ENCODE peak calls at places on chromosomes 12 and 14, in six cellular contexts. One of them, this sample, is unnamed.

GRCh38 chr14:34029921-34030334 is 79.1 kb upstream of the EGLN3 start:
- DNase-seq in KG1: no peak
- DNase-seq in stimulated activated CD8-positive, alpha-beta memory T cell treated with anti-CD3 and anti-CD28 coated beads, Interleukin-4, amount 100 ng/mL, for 24 hours: no peak
- DNase-seq in GM12892: no peak
- DNase-seq in NCI-H446: no peak
- DNase-seq in NCI-H774: no peak
- DNase-seq in this sample: no peak

GRCh38 chr12:1332327-1332726 is 262.1 kb downstream of the FBXL14 start:
- DNase-seq in KG1: no peak
- DNase-seq in stimulated activated CD8-positive, alpha-beta memory T cell treated with anti-CD3 and anti-CD28 coated beads, Interleukin-4, amount 100 ng/mL, for 24 hours: no peak
- DNase-seq in GM12892: no peak
- DNase-seq in NCI-H446: no peak
- DNase-seq in NCI-H774: no peak
- DNase-seq in this sample: no peak

GRCh38 chr12:121138284-121138683 is 5.6 kb downstream of the P2RX7 start:
- DNase-seq in KG1: no peak
- DNase-seq in stimulated activated CD8-positive, alpha-beta memory T cell treated with anti-CD3 and anti-CD28 coated beads, Interleukin-4, amount 100 ng/mL, for 24 hours: no peak
- DNase-seq in GM12892: no peak
- DNase-seq in NCI-H446: peak
- DNase-seq in NCI-H774: no peak
- DNase-seq in this sample: no peak

GRCh38 chr12:56311003-56311402 is 4.8 kb downstream of the CNPY2 start:
- DNase-seq in KG1: no peak
- DNase-seq in stimulated activated CD8-positive, alpha-beta memory T cell treated with anti-CD3 and anti-CD28 coated beads, Interleukin-4, amount 100 ng/mL, for 24 hours: no peak
- DNase-seq in GM12892: no peak
- DNase-seq in NCI-H446: no peak
- DNase-seq in NCI-H774: no peak
- DNase-seq in this sample: no peak

GRCh38 chr12:121711925-121712461 is 559 bp upstream of the TMEM120B start:
- DNase-seq in KG1: no peak
- DNase-seq in stimulated activated CD8-positive, alpha-beta memory T cell treated with anti-CD3 and anti-CD28 coated beads, Interleukin-4, amount 100 ng/mL, for 24 hours: no peak
- DNase-seq in GM12892: peak
- DNase-seq in NCI-H446: no peak
- DNase-seq in NCI-H774: no peak
- DNase-seq in this sample: no peak

GRCh38 chr12:11227373-11227772 is 40.6 kb upstream of the TAS2R42 start:
- DNase-seq in KG1: no peak
- DNase-seq in stimulated activated CD8-positive, alpha-beta memory T cell treated with anti-CD3 and anti-CD28 coated beads, Interleukin-4, amount 100 ng/mL, for 24 hours: no peak
- DNase-seq in GM12892: no peak
- DNase-seq in NCI-H446: no peak
- DNase-seq in NCI-H774: no peak
- DNase-seq in this sample: no peak

GRCh38 chr14:64826845-64827244 is 52.9 kb downstream of the SPTB start:
- DNase-seq in KG1: no peak
- DNase-seq in stimulated activated CD8-positive, alpha-beta memory T cell treated with anti-CD3 and anti-CD28 coated beads, Interleukin-4, amount 100 ng/mL, for 24 hours: no peak
- DNase-seq in GM12892: no peak
- DNase-seq in NCI-H446: no peak
- DNase-seq in NCI-H774: no peak
- DNase-seq in this sample: no peak

GRCh38 chr14:62674833-62675232 is 370.4 kb downstream of the KCNH5 start:
- DNase-seq in KG1: no peak
- DNase-seq in stimulated activated CD8-positive, alpha-beta memory T cell treated with anti-CD3 and anti-CD28 coated beads, Interleukin-4, amount 100 ng/mL, for 24 hours: no peak
- DNase-seq in GM12892: no peak
- DNase-seq in NCI-H446: no peak
- DNase-seq in NCI-H774: no peak
- DNase-seq in this sample: no peak

GRCh38 chr12:132131229-132131628 is 12.9 kb downstream of the DDX51 start:
- DNase-seq in KG1: no peak
- DNase-seq in stimulated activated CD8-positive, alpha-beta memory T cell treated with anti-CD3 and anti-CD28 coated beads, Interleukin-4, amount 100 ng/mL, for 24 hours: no peak
- DNase-seq in GM12892: no peak
- DNase-seq in NCI-H446: no peak
- DNase-seq in NCI-H774: no peak
- DNase-seq in this sample: no peak

GRCh38 chr12:101928556-101928955 is 51.2 kb downstream of the DRAM1 start:
- DNase-seq in KG1: no peak
- DNase-seq in stimulated activated CD8-positive, alpha-beta memory T cell treated with anti-CD3 and anti-CD28 coated beads, Interleukin-4, amount 100 ng/mL, for 24 hours: no peak
- DNase-seq in GM12892: no peak
- DNase-seq in NCI-H446: no peak
- DNase-seq in NCI-H774: no peak
- DNase-seq in this sample: no peak

GRCh38 chr14:105908481-105908911 is 382.1 kb downstream of the TMEM121 start:
- DNase-seq in KG1: peak
- DNase-seq in stimulated activated CD8-positive, alpha-beta memory T cell treated with anti-CD3 and anti-CD28 coated beads, Interleukin-4, amount 100 ng/mL, for 24 hours: no peak
- DNase-seq in GM12892: no peak
- DNase-seq in NCI-H446: no peak
- DNase-seq in NCI-H774: no peak
- DNase-seq in this sample: no peak

This sample was measured in 8988T.